ENCODE peak calls at places on chromosomes 5 and 9, in five cellular contexts. Q is HepG2; P is DMS79 treated with DMSO at 0.1 percent for 48 hours; X is WTC11; R is stimulated activated CD4-positive, alpha-beta T cell treated with anti-CD3 and anti-CD28 coated beads, Interleukin-1b, Interleukin-23, amount 100 ng/mL, for 4 hours. N is an unnamed sample.

GRCh38 chr5:135130526-135131215 is 96.6 kb upstream of the PITX1 start:
- DNase-seq in Q (no peak), P (peak; percentile 43), X (no peak), R (no peak), N (no peak)

GRCh38 chr9:95284667-95285066 is 32.8 kb downstream of the FANCC start:
- DNase-seq in Q (no peak), P (no peak), X (no peak), R (no peak), N (no peak)

GRCh38 chr5:67672633-67673032 is 476.0 kb upstream of the CD180 start:
- DNase-seq in Q (no peak), P (no peak), X (no peak), R (no peak), N (no peak)

GRCh38 chr5:150404121-150404990 is 8.4 kb downstream of the CD74 start:
- DNase-seq in Q (no peak), P (no peak), X (no peak), R (no peak), N (no peak)

GRCh38 chr9:92648447-92649406 is 21.2 kb downstream of the IPPK start:
- DNase-seq in Q (no peak), P (no peak), X (no peak), R (no peak), N (no peak)

GRCh38 chr5:172762214-172763119 is 8.5 kb downstream of the DUSP1 start:
- DNase-seq in Q (no peak), P (no peak), X (no peak), R (no peak), N (no peak)

GRCh38 chr9:1460143-1460769 is 410.1 kb downstream of the DMRT2 start:
- DNase-seq in Q (peak; percentile 53), P (no peak), X (peak; percentile 28), R (no peak), N (no peak)

GRCh38 chr5:157449011-157449723 is 10.8 kb upstream of the NIPAL4 start:
- DNase-seq in Q (no peak), P (no peak), X (no peak), R (no peak), N (no peak)

GRCh38 chr9:38026021-38026809 is 42.8 kb downstream of the SHB start:
- DNase-seq in Q (peak; percentile 29), P (peak; percentile 78), X (no peak), R (no peak), N (no peak)

GRCh38 chr5:131735393-131735792 is 61.4 kb downstream of the FNIP1 start:
- DNase-seq in Q (no peak), P (no peak), X (no peak), R (no peak), N (no peak)

GRCh38 chr5:164742025-164742424 is 1236.6 kb downstream of the MAT2B start:
- DNase-seq in Q (no peak), P (no peak), X (no peak), R (no peak), N (no peak)

GRCh38 chr9:68584110-68585033 is 43.7 kb upstream of the TMEM252 start:
- DNase-seq in Q (peak; percentile 79), P (peak; percentile 43), X (peak; percentile 82), R (peak; percentile 54), N (peak; percentile 66)

GRCh38 chr5:173290477-173291131 is 37.6 kb downstream of the STC2 start:
- DNase-seq in Q (peak; percentile 55), P (no peak), X (no peak), R (no peak), N (no peak)

N was measured in activated T-helper 9 cell treated with anti-CD3 and anti-CD28 coated beads, Interleukin-2, amount 50 U/mL, for 16 hours.